ENCODE peak calls at places on chromosomes 4 and X, in four cellular contexts. D, I, C and J are unnamed samples.

GRCh38 chr4:3461515-3462291 is 1.4 kb upstream of the DOK7 start:
- DNase-seq in C (peak), D (peak), I (peak), J (no peak)

GRCh38 chr4:108053281-108053701 is 63.6 kb downstream of the HADH start:
- DNase-seq in I (no peak), D (no peak), C (no peak), J (no peak)

GRCh38 chr4:86762649-86763048 is 86.5 kb downstream of the SLC10A6 start:
- DNase-seq in C (no peak), D (no peak), I (no peak), J (no peak)

GRCh38 chrX:290476-291166 is 9.4 kb downstream of the PLCXD1 start:
- DNase-seq in C (peak), I (peak), D (no peak), J (no peak)

GRCh38 chrX:92231391-92231790 is 452.2 kb downstream of the PCDH11X start:
- DNase-seq in I (no peak), C (no peak), D (peak), J (no peak)

GRCh38 chrX:138067415-138067814 is 501.5 kb downstream of the ZIC3 start:
- DNase-seq in I (no peak), D (no peak), C (no peak), J (no peak)

GRCh38 chr4:12178614-12179263 is 750.0 kb upstream of the HS3ST1 start:
- DNase-seq in D (no peak), I (no peak), C (no peak), J (no peak)

GRCh38 chr4:119746951-119747350 is 118.3 kb upstream of the PDE5A start:
- DNase-seq in D (no peak), C (no peak), I (no peak), J (no peak)

GRCh38 chr4:121191351-121191750 is 27.2 kb upstream of the TNIP3 start:
- DNase-seq in C (no peak), D (no peak), I (no peak), J (no peak)

GRCh38 chr4:16897351-16897750 is 1.1 kb downstream of the LDB2 start:
- DNase-seq in D (no peak), I (no peak), C (no peak), J (peak)

GRCh38 chrX:5306654-5307121 is 922.0 kb downstream of the NLGN4X start:
- DNase-seq in I (no peak), C (no peak), D (no peak), J (no peak)

GRCh38 chrX:53440631-53441517 is 6.7 kb upstream of the HSD17B10 start:
- DNase-seq in C (peak), D (peak), I (peak), J (peak)

GRCh38 chr4:158169516-158169915 is 3.3 kb downstream of the GASK1B start:
- DNase-seq in D (peak), I (no peak), C (no peak), J (no peak)

GRCh38 chr4:167622481-167623240 is 388.4 kb upstream of the SPOCK3 start:
- DNase-seq in I (no peak), D (peak), C (peak), J (peak)

GRCh38 chrX:110915120-110915519 is 119.5 kb upstream of the CHRDL1 start:
- DNase-seq in D (peak), C (no peak), I (no peak), J (peak)

GRCh38 chr4:114606240-114606639 is 7.6 kb downstream of the UGT8 start:
- DNase-seq in D (peak), C (no peak), I (no peak), J (no peak)

GRCh38 chrX:136689441-136689840 is 41.5 kb downstream of the CD40LG start:
- DNase-seq in C (no peak), D (peak), I (no peak), J (no peak)

GRCh38 chr4:83011779-83012630 is 1.4 kb upstream of the LIN54 start:
- DNase-seq in I (peak), C (peak), D (peak), J (peak)

GRCh38 chr4:128225148-128225547 is 62.5 kb downstream of the PGRMC2 start:
- DNase-seq in D (no peak), C (no peak), I (no peak), J (peak)

GRCh38 chrX:121863976-121864375 is 816.6 kb downstream of the GLUD2 start:
- DNase-seq in I (no peak), D (no peak), C (no peak), J (no peak)

GRCh38 chr4:66300336-66300934 is 630.1 kb upstream of the EPHA5 start:
- DNase-seq in I (no peak), C (no peak), D (peak), J (no peak)

GRCh38 chr4:152699313-152699712 is 19.5 kb upstream of the TMEM154 start:
- DNase-seq in I (no peak), D (no peak), C (no peak), J (no peak)

GRCh38 chr4:54986095-54986846 is 139.1 kb downstream of the KDR start:
- DNase-seq in D (no peak), I (no peak), C (no peak), J (no peak)